ENCODE peak calls at places on chromosomes 3 and 15, in four cellular contexts. L, J, E and T are unnamed samples.

GRCh38 chr3:24623657-24624056 is 129.0 kb upstream of the THRB start:
- DNase-seq in L (no peak), J (no peak), E (no peak), T (no peak)

GRCh38 chr15:27175479-27176153 is 204.6 kb downstream of the GABRG3 start:
- DNase-seq in L (no peak), J (no peak), E (no peak), T (no peak)

GRCh38 chr3:18423401-18424212 is 1.5 kb downstream of the SATB1 start:
- DNase-seq in L (peak; percentile 14), J (no peak), E (peak; percentile 26), T (no peak)

GRCh38 chr15:52103217-52104207 is 9.1 kb downstream of the BCL2L10 start:
- DNase-seq in L (no peak), J (peak; percentile 46), E (peak; percentile 27), T (peak; percentile 84)

GRCh38 chr3:50274371-50275104 is 4.3 kb upstream of the LSMEM2 start:
- DNase-seq in L (peak; percentile 65), J (peak; percentile 60), E (no peak), T (peak; percentile 36)

GRCh38 chr3:125107861-125108567 is 52.2 kb upstream of the HEG1 start:
- DNase-seq in L (no peak), J (no peak), E (no peak), T (no peak)

GRCh38 chr15:68186671-68187397 is 18.3 kb downstream of the CALML4 start:
- DNase-seq in L (no peak), J (no peak), E (no peak), T (no peak)

GRCh38 chr3:111594205-111594604 is 941 bp downstream of the ZBED2 start:
- DNase-seq in L (no peak), J (no peak), E (no peak), T (no peak)

GRCh38 chr3:133457465-133458067 is 57.7 kb downstream of the BFSP2 start:
- DNase-seq in L (no peak), J (no peak), E (peak; percentile 48), T (no peak)

GRCh38 chr3:197023241-197023997 is 6.2 kb downstream of the MELTF start:
- DNase-seq in L (no peak), J (no peak), E (no peak), T (no peak)

GRCh38 chr15:58275785-58276184 is 137.6 kb downstream of the AQP9 start:
- DNase-seq in L (no peak), J (no peak), E (no peak), T (no peak)

GRCh38 chr15:49644364-49644794 is 23.5 kb downstream of the DTWD1 start:
- DNase-seq in L (no peak), J (no peak), E (no peak), T (no peak)

DNA sequence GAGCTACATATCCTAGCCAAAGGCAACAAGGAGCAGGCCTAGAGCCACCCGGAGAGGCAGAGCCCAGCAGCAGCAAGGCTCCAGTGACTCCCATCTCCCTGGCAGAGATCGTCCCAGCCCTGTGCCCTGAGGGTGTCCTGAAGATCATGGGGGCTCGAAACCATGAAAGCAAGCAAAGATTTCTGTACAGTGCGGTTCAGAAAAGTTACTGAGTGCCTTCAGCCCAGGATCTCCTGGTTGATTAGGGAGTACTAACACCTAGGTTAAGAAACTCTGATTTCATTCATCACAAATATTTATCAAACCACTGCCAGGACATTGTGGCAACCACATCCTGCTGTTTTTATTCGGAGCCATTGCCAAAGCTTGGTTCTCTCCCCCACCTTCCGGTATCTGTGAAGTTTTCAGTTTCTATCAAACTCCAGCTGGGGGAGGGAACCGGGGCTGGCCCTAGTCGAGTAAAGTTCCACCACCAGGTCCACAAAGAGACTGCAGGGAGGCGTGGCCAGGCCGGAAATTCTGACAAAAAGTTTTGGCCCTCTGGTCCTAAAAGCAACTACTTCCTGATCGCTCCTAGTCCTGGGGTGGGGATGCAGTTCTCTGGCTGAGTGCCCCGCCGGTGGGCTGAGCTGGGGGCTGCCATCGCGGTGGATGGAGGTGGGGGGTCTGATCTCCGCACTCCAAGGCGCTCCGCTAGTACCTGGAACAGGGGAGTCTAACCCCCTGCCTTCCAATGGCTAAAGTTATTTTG is 1.2 kb downstream of the RAB43 start:
- DNase-seq in L (peak; percentile 61), J (peak; percentile 90), E (peak; percentile 51), T (peak; percentile 28)
- TF ChIP-seq POLR2AphosphoS5 in L (no peak), J (peak; percentile 53), E (peak; percentile 35), T (no peak)

GRCh38 chr15:90388462-90389182 is 580 bp downstream of the IQGAP1 start:
- DNase-seq in L (peak; percentile 74), J (peak; percentile 17), E (no peak), T (no peak)
- TF ChIP-seq TCF7L2 in L (no peak), J (no peak), E (no peak), T (no peak)

DNA sequence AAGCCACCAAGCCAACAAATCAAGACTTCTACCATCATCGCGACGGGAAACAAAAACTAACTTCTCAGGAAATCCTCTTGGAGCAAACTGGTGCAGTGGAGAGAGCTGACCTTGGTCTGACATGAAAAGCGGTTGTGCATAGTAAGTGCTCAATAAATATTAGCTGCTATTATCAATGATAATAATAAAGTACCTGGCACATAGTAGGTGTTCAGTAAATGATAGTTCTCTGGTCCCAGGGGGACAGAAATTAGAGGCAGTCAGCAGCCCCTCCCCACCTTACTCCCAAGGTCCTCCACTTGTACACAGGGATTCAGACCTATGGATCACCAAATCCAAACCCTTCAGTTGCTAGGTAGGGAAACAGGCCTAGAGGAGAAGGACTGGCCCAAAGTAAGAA is 6.0 kb upstream of the CSK start:
- DNase-seq in L (no peak), J (no peak), E (no peak), T (no peak)
- H3K4me1 ChIP-seq in L (peaks cover 44% of the 10 kb centered on the region), J (peaks cover 92% of the 10 kb centered on the region), E (peaks cover 8% of the 10 kb centered on the region), T (peaks cover 20% of the 10 kb centered on the region)

DNA sequence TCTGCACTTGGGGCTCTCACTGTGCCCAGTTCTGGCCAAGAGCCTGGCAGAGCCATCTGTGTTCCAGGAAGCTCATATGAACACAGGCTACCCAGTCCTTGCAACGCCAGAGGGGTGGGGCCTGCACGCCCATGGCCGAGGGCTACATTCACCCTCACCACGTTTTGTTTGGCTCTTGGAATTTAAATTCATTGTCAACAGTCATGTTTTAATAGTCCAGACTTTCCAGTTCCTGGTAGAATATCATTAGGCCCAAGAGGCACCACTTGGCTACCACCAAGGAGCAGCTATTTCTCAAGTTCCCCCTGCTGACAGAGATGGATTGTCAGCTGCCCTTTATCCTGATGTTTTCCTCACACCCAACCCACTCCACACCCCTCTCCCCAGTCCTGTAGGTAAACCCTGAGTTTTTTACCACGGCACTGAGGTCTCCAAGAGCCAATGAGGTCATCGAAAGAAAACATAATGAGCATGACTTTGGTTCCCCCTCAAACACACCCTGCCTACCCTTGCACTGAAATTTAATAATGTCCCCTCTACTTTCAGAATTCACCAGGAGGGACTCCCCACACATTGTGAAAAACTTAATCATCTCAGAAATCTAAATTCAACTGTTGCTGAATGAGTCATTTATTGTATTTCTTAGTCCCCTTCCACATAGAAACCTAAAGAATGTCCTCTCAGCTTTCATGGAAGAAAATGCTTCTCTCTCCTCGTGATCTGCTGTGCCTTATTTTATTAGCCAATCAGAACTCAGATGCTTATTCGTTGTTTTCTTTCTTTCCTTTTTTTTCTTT is 125.1 kb downstream of the SHQ1 start:
- DNase-seq in L (no peak), J (no peak), E (no peak), T (no peak)
- TF ChIP-seq POLR2AphosphoS5 in L (no peak), J (no peak), E (no peak), T (no peak)

DNA sequence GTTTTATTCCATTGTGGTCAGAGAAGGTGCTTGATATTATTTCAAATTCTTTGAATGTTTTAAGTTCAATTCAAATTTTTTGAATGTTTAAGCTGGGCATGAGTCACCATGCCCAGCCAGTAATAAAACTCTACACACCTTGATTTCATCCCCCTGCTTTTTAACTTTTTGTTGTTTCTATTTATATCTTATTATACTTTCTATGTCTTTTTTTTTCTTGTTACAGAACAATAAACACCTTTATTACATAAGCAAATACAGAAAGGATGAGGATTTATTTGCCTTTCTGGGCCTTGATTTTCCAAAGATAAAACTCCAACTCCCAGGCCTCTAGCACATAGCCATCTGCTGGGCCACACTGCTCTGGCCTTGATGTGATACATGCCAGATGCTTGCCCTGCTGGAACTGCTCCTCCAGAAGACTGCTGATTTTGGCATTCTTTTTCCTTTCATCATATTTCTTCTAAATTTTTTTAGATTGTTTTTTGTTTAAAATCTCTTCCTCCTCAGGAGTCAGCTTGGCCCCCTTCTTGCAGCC is 14.0 kb downstream of the DNAH12 start:
- DNase-seq in L (no peak), J (no peak), E (no peak), T (no peak)
- TF ChIP-seq TCF7L2 in L (no peak), J (no peak), E (no peak), T (no peak)

GRCh38 chr3:53243165-53243564 is 12.7 kb downstream of the TKT start:
- DNase-seq in L (no peak), J (no peak), E (no peak), T (no peak)
- H3K4me1 ChIP-seq in L (peaks cover 23% of the 10 kb centered on the region), J (peaks cover 31% of the 10 kb centered on the region), E (peaks cover 84% of the 10 kb centered on the region), T (peaks cover 36% of the 10 kb centered on the region)

GRCh38 chr15:33150993-33151392 is 43.5 kb downstream of the FMN1 start:
- DNase-seq in L (no peak), J (no peak), E (no peak), T (no peak)

GRCh38 chr15:33150516-33150915 is 44.0 kb downstream of the FMN1 start:
- DNase-seq in L (no peak), J (no peak), E (no peak), T (no peak)

GRCh38 chr15:33153548-33153947 is 41.0 kb downstream of the FMN1 start:
- DNase-seq in L (no peak), J (no peak), E (no peak), T (no peak)

GRCh38 chr15:33154366-33155166 is 39.9 kb downstream of the FMN1 start:
- DNase-seq in L (no peak), J (no peak), E (no peak), T (no peak)

DNA sequence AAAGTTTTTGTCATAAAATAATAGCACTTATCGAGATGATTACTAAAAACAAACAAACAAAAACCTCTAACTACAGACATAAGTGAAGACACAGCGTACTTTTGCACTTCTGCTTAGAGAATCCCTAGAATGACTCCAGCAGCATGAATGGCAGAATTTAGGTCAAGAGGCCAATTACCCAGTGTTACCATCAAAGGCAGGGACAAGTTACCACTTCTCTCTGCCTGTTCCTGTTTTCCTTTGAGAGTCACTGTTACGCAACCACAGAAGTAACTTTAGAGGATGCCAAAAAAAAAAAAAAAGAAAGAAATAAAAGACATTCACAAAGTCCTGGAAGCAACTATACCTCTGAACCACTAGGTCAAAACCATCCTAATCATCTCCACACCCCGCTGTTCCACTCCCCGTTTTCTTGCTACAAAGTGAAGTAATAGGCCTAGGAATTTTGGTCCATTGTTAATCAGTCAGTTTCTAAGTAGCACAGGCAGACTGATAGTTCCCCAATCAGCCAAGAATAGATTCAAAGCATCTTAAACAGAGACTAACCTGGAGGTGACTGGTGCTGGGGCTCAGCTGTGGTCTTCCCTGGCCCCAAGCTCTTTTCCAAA is 41.9 kb downstream of the FMN1 start:
- DNase-seq in L (no peak), J (no peak), E (no peak), T (no peak)
- TF ChIP-seq POLR2AphosphoS5 in L (no peak), J (no peak), E (no peak), T (no peak)

DNA sequence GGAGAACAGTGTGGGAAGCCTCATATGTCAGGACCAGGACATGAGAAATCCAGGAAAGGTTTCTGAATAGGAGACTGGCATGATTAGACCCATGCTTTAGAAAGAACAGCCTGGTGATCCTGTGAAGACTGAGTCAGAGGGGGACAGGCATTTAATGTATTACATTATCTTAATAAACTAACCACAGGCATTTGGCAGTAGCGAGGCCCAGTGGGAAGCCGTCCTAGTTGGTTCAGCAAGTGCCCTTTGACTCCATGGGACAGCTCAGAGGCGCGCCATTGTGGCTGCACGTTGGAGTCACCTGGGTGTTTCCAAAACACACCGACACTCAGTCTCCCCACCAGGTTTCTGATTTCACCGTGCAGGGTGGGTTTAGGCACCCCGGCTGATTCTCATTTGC is 90.5 kb upstream of the DGKG start:
- DNase-seq in L (no peak), J (no peak), E (peak; percentile 21), T (no peak)
- TF ChIP-seq TCF7L2 in L (no peak), J (no peak), E (no peak), T (no peak)